ENCODE peak calls at places on chromosome 21, in four cellular contexts. One of them, this sample, is unnamed.

GRCh38 chr21:17915976-17916375 is 96.8 kb upstream of the C21orf91 start:
- DNase-seq in CD4-positive, alpha-beta T cell: no peak
- DNase-seq in astrocyte of the cerebellum: no peak
- DNase-seq in colonic mucosa: no peak
- DNase-seq in this sample: no peak

GRCh38 chr21:46604975-46605758 is at the start of gene S100B:
- DNase-seq in astrocyte of the cerebellum: no peak
- DNase-seq in colonic mucosa: no peak
- DNase-seq in CD4-positive, alpha-beta T cell: no peak
- DNase-seq in this sample: no peak

GRCh38 chr21:41636636-41637625 is 129.0 kb upstream of the TMPRSS2 start:
- DNase-seq in astrocyte of the cerebellum: no peak
- DNase-seq in CD4-positive, alpha-beta T cell: no peak
- DNase-seq in colonic mucosa: no peak
- DNase-seq in this sample: no peak

GRCh38 chr21:15687208-15687607 is 42.6 kb upstream of the USP25 start:
- DNase-seq in astrocyte of the cerebellum: no peak
- DNase-seq in colonic mucosa: no peak
- DNase-seq in CD4-positive, alpha-beta T cell: no peak
- DNase-seq in this sample: no peak

GRCh38 chr21:39637197-39637970 is 24.6 kb downstream of the B3GALT5 start:
- DNase-seq in astrocyte of the cerebellum: no peak
- DNase-seq in colonic mucosa: peak
- DNase-seq in CD4-positive, alpha-beta T cell: no peak
- DNase-seq in this sample: no peak

GRCh38 chr21:41836166-41837015 is 42.8 kb downstream of the PRDM15 start:
- DNase-seq in colonic mucosa: no peak
- DNase-seq in CD4-positive, alpha-beta T cell: no peak
- DNase-seq in astrocyte of the cerebellum: no peak
- DNase-seq in this sample: no peak

GRCh38 chr21:39562791-39563770 is 49.7 kb upstream of the B3GALT5 start:
- DNase-seq in astrocyte of the cerebellum: no peak
- DNase-seq in colonic mucosa: no peak
- DNase-seq in CD4-positive, alpha-beta T cell: no peak
- DNase-seq in this sample: no peak

GRCh38 chr21:22552390-22552789 is 1554.2 kb downstream of the NCAM2 start:
- DNase-seq in CD4-positive, alpha-beta T cell: no peak
- DNase-seq in colonic mucosa: no peak
- DNase-seq in astrocyte of the cerebellum: no peak
- DNase-seq in this sample: no peak

GRCh38 chr21:14097881-14098499 is 112.8 kb downstream of the LIPI start:
- DNase-seq in colonic mucosa: no peak
- DNase-seq in CD4-positive, alpha-beta T cell: no peak
- DNase-seq in astrocyte of the cerebellum: no peak
- DNase-seq in this sample: no peak

GRCh38 chr21:26743524-26743923 is 101.7 kb downstream of the ADAMTS1 start:
- DNase-seq in CD4-positive, alpha-beta T cell: no peak
- DNase-seq in astrocyte of the cerebellum: no peak
- DNase-seq in colonic mucosa: no peak
- DNase-seq in this sample: no peak

GRCh38 chr21:26433386-26433785 is 139.7 kb downstream of the CYYR1 start:
- DNase-seq in CD4-positive, alpha-beta T cell: no peak
- DNase-seq in astrocyte of the cerebellum: no peak
- DNase-seq in colonic mucosa: no peak
- DNase-seq in this sample: no peak

DNA sequence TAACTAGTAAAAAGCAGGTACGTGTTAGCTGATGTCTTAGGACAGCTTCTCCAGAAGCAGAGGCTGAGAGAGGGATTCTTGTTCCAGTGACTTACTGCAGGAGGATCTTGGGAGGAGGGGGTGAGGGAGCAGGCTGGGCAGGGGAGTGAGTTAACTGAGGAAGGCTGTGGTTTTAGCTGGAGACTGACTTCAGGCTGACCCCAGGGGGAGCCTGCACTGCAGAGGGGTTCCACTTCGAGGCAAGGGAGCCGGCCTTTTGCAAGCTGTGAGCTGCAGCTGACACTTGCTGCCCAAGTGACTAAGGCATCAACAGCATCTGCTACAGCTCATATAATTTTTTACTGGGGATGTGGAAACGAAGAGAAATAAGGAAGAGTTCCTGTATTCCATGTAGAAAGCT is 50.4 kb upstream of the SOD1 start:
- DNase-seq in colonic mucosa: no peak
- DNase-seq in CD4-positive, alpha-beta T cell: no peak
- DNase-seq in astrocyte of the cerebellum: no peak
- DNase-seq in this sample: no peak
- TF ChIP-seq CTCF in colonic mucosa: no peak
- TF ChIP-seq CTCF in CD4-positive, alpha-beta T cell: no peak
- TF ChIP-seq CTCF in astrocyte of the cerebellum: no peak
- TF ChIP-seq CTCF in this sample: no peak

GRCh38 chr21:34885125-34885524 is 164.0 kb downstream of the RUNX1 start:
- DNase-seq in astrocyte of the cerebellum: no peak
- DNase-seq in CD4-positive, alpha-beta T cell: no peak
- DNase-seq in colonic mucosa: peak
- DNase-seq in this sample: no peak

GRCh38 chr21:34884346-34884929 is 164.7 kb downstream of the RUNX1 start:
- DNase-seq in CD4-positive, alpha-beta T cell: no peak
- DNase-seq in astrocyte of the cerebellum: no peak
- DNase-seq in colonic mucosa: no peak
- DNase-seq in this sample: no peak

GRCh38 chr21:34886554-34887385 is 162.3 kb downstream of the RUNX1 start:
- DNase-seq in astrocyte of the cerebellum: no peak
- DNase-seq in CD4-positive, alpha-beta T cell: peak
- DNase-seq in colonic mucosa: peak
- DNase-seq in this sample: no peak

GRCh38 chr21:34887729-34888568 is 161.2 kb downstream of the RUNX1 start:
- DNase-seq in CD4-positive, alpha-beta T cell: peak
- DNase-seq in astrocyte of the cerebellum: peak
- DNase-seq in colonic mucosa: peak
- DNase-seq in this sample: peak

DNA sequence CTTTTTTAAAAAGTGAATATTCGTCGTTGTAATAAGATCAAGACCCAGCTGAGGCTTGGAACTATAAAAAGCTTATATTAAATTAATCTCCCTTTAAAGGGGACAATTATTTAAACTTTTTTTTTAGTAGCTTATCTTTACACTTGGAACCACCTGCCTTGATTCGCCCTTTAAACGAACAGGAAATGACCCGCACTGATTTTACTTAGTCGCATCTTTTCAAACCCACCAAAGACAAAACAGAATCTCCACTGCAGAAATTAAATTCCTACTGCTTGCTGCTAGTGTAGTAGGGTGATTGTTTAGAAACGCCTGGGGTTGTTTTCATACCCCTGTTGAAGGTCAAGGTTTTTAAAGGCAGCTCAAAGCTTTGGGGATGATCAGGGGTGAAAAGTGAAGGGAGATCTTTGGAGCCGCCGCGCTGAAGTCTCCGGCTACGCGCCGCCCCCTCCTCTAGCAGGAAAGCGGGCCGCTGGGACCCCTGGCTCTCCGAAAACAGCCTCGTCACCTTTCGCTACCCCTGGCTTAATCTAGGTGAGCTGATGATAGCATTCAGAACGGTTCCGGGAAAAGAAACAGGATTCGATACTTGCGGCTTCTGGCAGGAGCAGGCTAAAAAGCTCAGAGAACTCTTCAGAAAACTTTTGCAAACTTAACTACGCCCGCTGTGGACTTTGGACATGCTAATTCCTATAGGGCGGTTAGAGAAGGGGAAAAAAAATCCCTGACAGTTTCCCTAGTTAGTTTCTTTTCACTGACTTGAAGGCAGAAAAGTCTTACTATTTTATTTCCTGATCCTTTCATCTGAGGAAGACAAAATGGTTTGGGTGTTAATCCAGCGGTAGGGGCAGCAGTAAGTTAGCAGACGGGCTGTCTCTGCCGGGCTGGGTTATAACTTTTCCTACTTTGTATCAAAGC is 163.2 kb downstream of the RUNX1 start:
- DNase-seq in CD4-positive, alpha-beta T cell: no peak
- DNase-seq in colonic mucosa: peak
- DNase-seq in astrocyte of the cerebellum: no peak
- DNase-seq in this sample: no peak
- TF ChIP-seq CTCF in CD4-positive, alpha-beta T cell: no peak
- TF ChIP-seq CTCF in colonic mucosa: no peak
- TF ChIP-seq CTCF in astrocyte of the cerebellum: peak
- TF ChIP-seq CTCF in this sample: no peak

GRCh38 chr21:31348188-31348587 is 4.1 kb upstream of the TIAM1 start:
- DNase-seq in colonic mucosa: no peak
- DNase-seq in astrocyte of the cerebellum: no peak
- DNase-seq in CD4-positive, alpha-beta T cell: no peak
- DNase-seq in this sample: no peak

GRCh38 chr21:31346256-31346821 is 2.3 kb upstream of the TIAM1 start:
- DNase-seq in CD4-positive, alpha-beta T cell: no peak
- DNase-seq in astrocyte of the cerebellum: no peak
- DNase-seq in colonic mucosa: no peak
- DNase-seq in this sample: no peak

GRCh38 chr21:31349208-31349607 is 5.1 kb upstream of the TIAM1 start:
- DNase-seq in colonic mucosa: no peak
- DNase-seq in CD4-positive, alpha-beta T cell: no peak
- DNase-seq in astrocyte of the cerebellum: no peak
- DNase-seq in this sample: no peak

GRCh38 chr21:31343680-31344480 is at the start of gene TIAM1:
- DNase-seq in astrocyte of the cerebellum: no peak
- DNase-seq in colonic mucosa: peak
- DNase-seq in CD4-positive, alpha-beta T cell: no peak
- DNase-seq in this sample: peak

GRCh38 chr21:31347435-31348032 is 3.5 kb upstream of the TIAM1 start:
- DNase-seq in CD4-positive, alpha-beta T cell: no peak
- DNase-seq in colonic mucosa: no peak
- DNase-seq in astrocyte of the cerebellum: no peak
- DNase-seq in this sample: no peak
- TF ChIP-seq CTCF in CD4-positive, alpha-beta T cell: no peak
- TF ChIP-seq CTCF in colonic mucosa: peak
- TF ChIP-seq CTCF in astrocyte of the cerebellum: peak
- TF ChIP-seq CTCF in this sample: no peak

GRCh38 chr21:44616591-44616926 is 4.7 kb downstream of the KRTAP10-8 start:
- DNase-seq in CD4-positive, alpha-beta T cell: no peak
- DNase-seq in astrocyte of the cerebellum: no peak
- DNase-seq in colonic mucosa: no peak
- DNase-seq in this sample: no peak

GRCh38 chr21:44618504-44618903 is 6.6 kb downstream of the KRTAP10-8 start:
- DNase-seq in CD4-positive, alpha-beta T cell: no peak
- DNase-seq in colonic mucosa: peak
- DNase-seq in astrocyte of the cerebellum: no peak
- DNase-seq in this sample: no peak

GRCh38 chr21:44615881-44616590 is 4.2 kb downstream of the KRTAP10-8 start:
- DNase-seq in colonic mucosa: no peak
- DNase-seq in CD4-positive, alpha-beta T cell: no peak
- DNase-seq in astrocyte of the cerebellum: no peak
- DNase-seq in this sample: no peak

GRCh38 chr21:44615466-44615865 is 3.6 kb downstream of the KRTAP10-8 start:
- DNase-seq in colonic mucosa: no peak
- DNase-seq in astrocyte of the cerebellum: no peak
- DNase-seq in CD4-positive, alpha-beta T cell: no peak
- DNase-seq in this sample: no peak

GRCh38 chr21:44617071-44617501 is 5.2 kb downstream of the KRTAP10-8 start:
- DNase-seq in colonic mucosa: no peak
- DNase-seq in astrocyte of the cerebellum: no peak
- DNase-seq in CD4-positive, alpha-beta T cell: no peak
- DNase-seq in this sample: no peak
- TF ChIP-seq CTCF in colonic mucosa: no peak
- TF ChIP-seq CTCF in astrocyte of the cerebellum: no peak
- TF ChIP-seq CTCF in CD4-positive, alpha-beta T cell: no peak
- TF ChIP-seq CTCF in this sample: no peak

GRCh38 chr21:44332383-44332782 is 6.8 kb downstream of the CFAP410 start:
- DNase-seq in colonic mucosa: no peak
- DNase-seq in astrocyte of the cerebellum: no peak
- DNase-seq in CD4-positive, alpha-beta T cell: no peak
- DNase-seq in this sample: no peak
- TF ChIP-seq CTCF in colonic mucosa: no peak
- TF ChIP-seq CTCF in astrocyte of the cerebellum: no peak
- TF ChIP-seq CTCF in CD4-positive, alpha-beta T cell: no peak
- TF ChIP-seq CTCF in this sample: no peak

GRCh38 chr21:45407629-45408247 is 2.8 kb downstream of the COL18A1 start:
- DNase-seq in CD4-positive, alpha-beta T cell: no peak
- DNase-seq in colonic mucosa: no peak
- DNase-seq in astrocyte of the cerebellum: no peak
- DNase-seq in this sample: no peak
- TF ChIP-seq CTCF in CD4-positive, alpha-beta T cell: no peak
- TF ChIP-seq CTCF in colonic mucosa: no peak
- TF ChIP-seq CTCF in astrocyte of the cerebellum: peak
- TF ChIP-seq CTCF in this sample: no peak

DNA sequence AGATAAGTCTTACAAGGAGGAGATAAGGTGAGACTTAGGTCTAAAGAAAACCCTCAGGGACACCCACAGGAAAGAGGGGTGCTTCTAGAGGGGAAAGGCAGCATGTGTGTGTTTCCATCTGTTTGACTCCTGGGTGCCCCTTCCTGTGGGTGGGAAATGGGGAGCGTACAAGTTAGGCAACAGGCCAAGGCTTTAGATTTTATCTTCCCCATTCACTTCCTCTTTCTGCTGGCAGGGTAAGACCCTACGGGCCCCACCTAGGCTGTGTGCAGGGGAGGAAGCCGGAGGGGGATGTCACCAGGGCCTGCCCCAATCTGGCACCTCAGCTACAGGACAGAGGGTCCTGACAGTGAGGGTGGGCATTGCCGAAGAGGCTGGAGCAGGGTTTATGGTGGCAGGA is 2.5 kb upstream of the OLIG1 start:
- DNase-seq in CD4-positive, alpha-beta T cell: no peak
- DNase-seq in astrocyte of the cerebellum: no peak
- DNase-seq in colonic mucosa: no peak
- DNase-seq in this sample: no peak
- TF ChIP-seq CTCF in CD4-positive, alpha-beta T cell: no peak
- TF ChIP-seq CTCF in astrocyte of the cerebellum: no peak
- TF ChIP-seq CTCF in colonic mucosa: no peak
- TF ChIP-seq CTCF in this sample: no peak

GRCh38 chr21:36551731-36552457 is 72.0 kb upstream of the CLDN14 start:
- DNase-seq in CD4-positive, alpha-beta T cell: no peak
- DNase-seq in colonic mucosa: no peak
- DNase-seq in astrocyte of the cerebellum: peak
- DNase-seq in this sample: no peak
- TF ChIP-seq CTCF in CD4-positive, alpha-beta T cell: no peak
- TF ChIP-seq CTCF in colonic mucosa: no peak
- TF ChIP-seq CTCF in astrocyte of the cerebellum: no peak
- TF ChIP-seq CTCF in this sample: no peak

GRCh38 chr21:35748683-35749314 is 311.5 kb downstream of the SETD4 start:
- DNase-seq in colonic mucosa: no peak
- DNase-seq in CD4-positive, alpha-beta T cell: no peak
- DNase-seq in astrocyte of the cerebellum: no peak
- DNase-seq in this sample: no peak
- TF ChIP-seq CTCF in colonic mucosa: no peak
- TF ChIP-seq CTCF in CD4-positive, alpha-beta T cell: no peak
- TF ChIP-seq CTCF in astrocyte of the cerebellum: no peak
- TF ChIP-seq CTCF in this sample: no peak

This sample was measured in natural killer cell.